ENCODE peak calls at places on chromosomes 5 and 9, in nine cellular contexts. A, F, M, Y, D, W, I, B and O are unnamed samples.

GRCh38 chr9:114001794-114002261 is 76.3 kb downstream of the AMBP start:
- DNase-seq in A (no peak), F (no peak), M (no peak), Y (peak), D (no peak), W (no peak), I (no peak), B (no peak), O (no peak)

GRCh38 chr9:87534957-87535356 is 37.3 kb downstream of the DAPK1 start:
- DNase-seq in A (no peak), F (no peak), M (no peak), Y (no peak), D (no peak), W (no peak), I (no peak), B (no peak), O (no peak)

GRCh38 chr9:110049699-110050450 is 158.1 kb downstream of the C9orf152 start:
- DNase-seq in A (peak), F (no peak), M (peak), Y (peak), D (peak), W (peak), I (no peak), B (peak), O (peak)

GRCh38 chr9:31032206-31032605 is 1352.2 kb upstream of the ACO1 start:
- DNase-seq in A (no peak), F (no peak), M (no peak), Y (no peak), D (no peak), W (no peak), I (no peak), B (no peak), O (no peak)

GRCh38 chr5:25544652-25545249 is 900.0 kb upstream of the CDH10 start:
- DNase-seq in A (no peak), F (peak), M (peak), Y (no peak), D (peak), W (peak), I (peak), B (no peak), O (peak)

GRCh38 chr5:18699681-18700080 is 1065.4 kb downstream of the TAF11L14 start:
- DNase-seq in A (no peak), F (no peak), M (no peak), Y (no peak), D (no peak), W (no peak), I (no peak), B (no peak), O (no peak)

GRCh38 chr9:113957778-113958430 is 81.8 kb downstream of the ZNF618 start:
- DNase-seq in A (peak), F (peak), M (peak), Y (no peak), D (peak), W (no peak), I (peak), B (peak), O (no peak)

GRCh38 chr5:169805527-169805934 is 168.5 kb downstream of the DOCK2 start:
- DNase-seq in A (no peak), F (no peak), M (no peak), Y (no peak), D (no peak), W (peak), I (no peak), B (peak), O (peak)

GRCh38 chr5:39801306-39801705 is 376.5 kb upstream of the DAB2 start:
- DNase-seq in A (peak), F (no peak), M (no peak), Y (no peak), D (no peak), W (no peak), I (peak), B (no peak), O (no peak)

GRCh38 chr5:68242743-68243142 is 27.2 kb downstream of the PIK3R1 start:
- DNase-seq in A (peak), F (no peak), M (no peak), Y (no peak), D (no peak), W (no peak), I (no peak), B (peak), O (no peak)

GRCh38 chr5:173201636-173202265 is 33.3 kb downstream of the NKX2-5 start:
- DNase-seq in A (peak), F (peak), M (peak), Y (no peak), D (peak), W (no peak), I (peak), B (peak), O (no peak)

GRCh38 chr5:82470185-82470584 is 192.0 kb upstream of the RPS23 start:
- DNase-seq in A (no peak), F (peak), M (no peak), Y (no peak), D (peak), W (no peak), I (no peak), B (peak), O (no peak)

GRCh38 chr9:136787690-136788400 is 3.3 kb upstream of the TMEM141 start:
- DNase-seq in A (peak), F (peak), M (peak), Y (peak), D (peak), W (peak), I (peak), B (peak), O (peak)

GRCh38 chr9:120944434-120945125 is 18.0 kb upstream of the TRAF1 start:
- DNase-seq in A (no peak), F (peak), M (no peak), Y (no peak), D (no peak), W (peak), I (no peak), B (no peak), O (no peak)

GRCh38 chr5:147101654-147102053 is 133.2 kb upstream of the STK32A start:
- DNase-seq in A (peak), F (peak), M (no peak), Y (no peak), D (no peak), W (no peak), I (peak), B (peak), O (no peak)

GRCh38 chr5:87114631-87115030 is 153.1 kb upstream of the RASA1 start:
- DNase-seq in A (no peak), F (no peak), M (no peak), Y (no peak), D (no peak), W (no peak), I (no peak), B (no peak), O (no peak)

GRCh38 chr5:89457411-89458329 is 574.7 kb upstream of the MEF2C start:
- DNase-seq in A (peak), F (peak), M (peak), Y (no peak), D (peak), W (no peak), I (peak), B (peak), O (no peak)

GRCh38 chr5:80989883-80990282 is 29.7 kb downstream of the RASGRF2 start:
- DNase-seq in A (no peak), F (no peak), M (no peak), Y (no peak), D (no peak), W (no peak), I (no peak), B (no peak), O (no peak)

GRCh38 chr9:95505676-95506437 is 10.9 kb downstream of the PTCH1 start:
- DNase-seq in A (peak), F (peak), M (peak), Y (peak), D (peak), W (peak), I (peak), B (peak), O (peak)

GRCh38 chr9:77307166-77307565 is 129.8 kb downstream of the VPS13A start:
- DNase-seq in A (no peak), F (peak), M (no peak), Y (no peak), D (no peak), W (no peak), I (peak), B (no peak), O (no peak)

GRCh38 chr9:117413346-117414219 is 1.3 kb downstream of the ASTN2 start:
- DNase-seq in A (peak), F (no peak), M (no peak), Y (no peak), D (no peak), W (no peak), I (no peak), B (no peak), O (no peak)

GRCh38 chr5:23440703-23441102 is 66.7 kb upstream of the PRDM9 start:
- DNase-seq in A (no peak), F (peak), M (no peak), Y (no peak), D (peak), W (no peak), I (no peak), B (no peak), O (no peak)

GRCh38 chr9:100346836-100347235 is 5.9 kb downstream of the TEX10 start:
- DNase-seq in A (peak), F (no peak), M (no peak), Y (no peak), D (no peak), W (no peak), I (peak), B (peak), O (no peak)

GRCh38 chr5:169545762-169546161 is 37.8 kb upstream of the SPDL1 start:
- DNase-seq in A (peak), F (peak), M (peak), Y (no peak), D (peak), W (peak), I (peak), B (no peak), O (peak)

GRCh38 chr5:19240150-19240549 is 747.9 kb downstream of the CDH18 start:
- DNase-seq in A (peak), F (peak), M (peak), Y (no peak), D (peak), W (no peak), I (peak), B (peak), O (no peak)

GRCh38 chr5:57202811-57203210 is 29.0 kb downstream of the GPBP1 start:
- DNase-seq in A (no peak), F (no peak), M (no peak), Y (no peak), D (no peak), W (no peak), I (no peak), B (no peak), O (no peak)

GRCh38 chr9:136784249-136784996 is 6.7 kb upstream of the TMEM141 start:
- DNase-seq in A (peak), F (no peak), M (peak), Y (no peak), D (peak), W (peak), I (peak), B (peak), O (peak)

GRCh38 chr5:14870347-14871083 is 1.1 kb downstream of the ANKH start:
- DNase-seq in A (peak), F (no peak), M (no peak), Y (no peak), D (peak), W (peak), I (peak), B (peak), O (peak)

GRCh38 chr9:135989157-135989556 is 28.0 kb upstream of the UBAC1 start:
- DNase-seq in A (no peak), F (no peak), M (no peak), Y (no peak), D (no peak), W (no peak), I (no peak), B (no peak), O (peak)

GRCh38 chr5:17217421-17218352 is at the start of gene BASP1:
- DNase-seq in A (peak), F (no peak), M (peak), Y (peak), D (peak), W (peak), I (peak), B (peak), O (peak)

GRCh38 chr9:132236662-132237311 is 74.9 kb downstream of the NTNG2 start:
- DNase-seq in A (no peak), F (no peak), M (no peak), Y (no peak), D (no peak), W (no peak), I (no peak), B (no peak), O (no peak)
- TF ChIP-seq CTCF in A (no peak), F (no peak), M (peak), Y (peak), D (peak), W (no peak), I (no peak), B (no peak), O (peak)

GRCh38 chr9:14400658-14400995 is 86.7 kb upstream of the NFIB start:
- DNase-seq in A (peak), F (peak), M (peak), Y (no peak), D (peak), W (no peak), I (peak), B (peak), O (no peak)
- TF ChIP-seq CTCF in A (peak), F (peak), M (no peak), Y (no peak), D (peak), W (no peak), I (peak), B (peak), O (no peak)

GRCh38 chr9:134381671-134382505 is 55.6 kb downstream of the RXRA start:
- DNase-seq in A (no peak), F (no peak), M (no peak), Y (no peak), D (no peak), W (peak), I (no peak), B (no peak), O (peak)
- TF ChIP-seq CTCF in A (no peak), F (peak), M (no peak), Y (no peak), D (peak), W (peak), I (peak), B (no peak), O (peak)

DNA sequence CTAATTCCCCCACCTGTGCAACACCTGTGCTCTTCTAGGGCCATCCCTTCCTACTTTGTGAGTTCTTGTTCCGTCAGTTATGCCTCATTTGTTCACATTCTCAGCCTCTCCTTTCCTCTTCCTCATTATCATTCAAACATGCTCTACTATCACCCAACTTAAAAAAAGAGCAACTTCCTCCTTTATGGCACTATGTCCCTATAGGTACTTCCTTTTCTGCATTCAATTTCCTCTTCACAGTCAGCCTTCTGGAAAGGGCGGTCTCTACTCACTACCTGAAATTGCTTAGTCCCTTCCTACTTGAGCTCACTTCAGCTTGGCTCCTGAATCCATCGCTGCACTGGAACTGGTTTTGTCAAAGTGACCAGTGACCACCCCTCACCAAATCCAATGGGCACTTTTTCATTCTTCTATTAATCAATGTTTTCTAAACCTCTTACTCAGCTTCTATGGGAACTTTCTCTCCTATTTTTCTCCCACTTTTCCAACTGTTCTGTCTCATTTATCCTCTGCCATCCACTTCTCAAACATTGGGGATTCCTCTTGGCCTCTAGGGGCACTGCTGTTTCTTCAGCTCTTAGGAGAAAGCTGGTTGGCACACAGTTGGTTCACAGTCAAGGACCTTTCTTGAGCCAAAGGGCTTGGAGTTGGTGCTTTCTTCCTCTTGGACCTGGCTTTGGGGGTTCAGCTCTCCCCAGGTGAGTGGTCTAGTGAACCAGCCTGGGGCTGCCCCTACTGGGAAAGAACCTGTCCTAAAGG is 112.0 kb upstream of the LHFPL2 start:
- DNase-seq in A (no peak), F (no peak), M (no peak), Y (no peak), D (no peak), W (peak), I (no peak), B (no peak), O (no peak)
- TF ChIP-seq CTCF in A (peak), F (peak), M (no peak), Y (no peak), D (peak), W (peak), I (no peak), B (peak), O (no peak)

GRCh38 chr5:142777858-142778257 is 7.7 kb downstream of the ARHGAP26 start:
- DNase-seq in A (peak), F (no peak), M (no peak), Y (no peak), D (no peak), W (no peak), I (no peak), B (no peak), O (peak)

GRCh38 chr5:142779163-142779562 is 9.0 kb downstream of the ARHGAP26 start:
- DNase-seq in A (peak), F (peak), M (peak), Y (no peak), D (no peak), W (no peak), I (no peak), B (peak), O (no peak)

GRCh38 chr5:142782976-142783539 is 12.9 kb downstream of the ARHGAP26 start:
- DNase-seq in A (peak), F (no peak), M (no peak), Y (no peak), D (no peak), W (no peak), I (no peak), B (no peak), O (no peak)

GRCh38 chr5:142783601-142784291 is 13.6 kb downstream of the ARHGAP26 start:
- DNase-seq in A (peak), F (no peak), M (no peak), Y (no peak), D (no peak), W (peak), I (no peak), B (peak), O (peak)

GRCh38 chr5:142780871-142781270 is 10.7 kb downstream of the ARHGAP26 start:
- DNase-seq in A (no peak), F (no peak), M (no peak), Y (no peak), D (no peak), W (no peak), I (no peak), B (no peak), O (no peak)
- TF ChIP-seq CTCF in A (no peak), F (no peak), M (no peak), Y (no peak), D (no peak), W (no peak), I (no peak), B (no peak), O (no peak)

GRCh38 chr5:41641621-41642020 is 131.2 kb upstream of the PLCXD3 start:
- DNase-seq in A (peak), F (no peak), M (no peak), Y (no peak), D (peak), W (no peak), I (peak), B (peak), O (no peak)
- TF ChIP-seq CTCF in A (no peak), F (no peak), M (no peak), Y (peak), D (peak), W (no peak), I (no peak), B (no peak), O (no peak)

DNA sequence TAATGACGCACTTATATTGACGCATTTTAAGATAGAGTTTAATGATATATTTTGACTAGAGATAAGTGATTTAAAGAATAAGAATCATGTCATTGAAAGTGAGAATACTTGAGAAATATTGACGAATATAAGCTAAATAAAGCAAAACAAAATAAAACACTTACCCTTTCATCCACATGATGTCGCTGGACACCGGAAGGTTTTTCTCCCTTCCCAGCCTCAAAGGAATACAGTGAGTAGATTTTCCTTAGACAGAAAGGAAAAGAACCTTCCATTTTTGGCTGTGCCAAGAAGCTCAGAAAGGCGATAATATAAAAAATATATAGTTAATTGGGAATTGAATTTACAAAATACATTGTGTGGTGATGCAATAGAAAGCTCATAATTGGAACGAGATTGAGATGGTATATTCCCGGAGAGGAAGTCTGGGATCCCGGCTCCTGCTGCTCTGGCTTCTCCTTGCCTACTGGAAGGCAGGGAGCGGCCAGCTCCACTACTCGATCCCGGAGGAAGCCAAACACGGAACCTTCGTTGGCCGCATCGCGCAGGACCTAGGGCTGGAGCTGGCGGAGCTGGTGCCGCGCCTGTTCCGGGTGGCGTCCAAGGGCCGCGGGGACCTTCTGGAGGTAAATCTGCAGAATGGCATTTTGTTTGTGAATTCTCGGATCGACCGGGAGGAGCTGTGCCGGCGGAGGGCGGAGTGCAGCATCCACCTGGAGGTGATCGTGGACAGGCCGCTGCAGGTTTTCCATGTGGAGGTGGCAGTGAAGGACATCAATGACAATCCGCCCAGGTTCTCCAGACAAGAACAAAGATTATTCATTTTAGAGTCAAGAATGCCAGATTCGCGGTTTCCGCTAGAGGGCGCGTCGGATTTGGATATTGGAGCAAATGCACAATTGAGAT is at the start of gene PCDHA5:
- DNase-seq in A (peak), F (peak), M (no peak), Y (no peak), D (peak), W (peak), I (peak), B (no peak), O (peak)
- TF ChIP-seq CTCF in A (peak), F (peak), M (peak), Y (no peak), D (peak), W (peak), I (peak), B (peak), O (no peak)

GRCh38 chr9:33742519-33742918 is 52.8 kb upstream of the PRSS3 start:
- DNase-seq in A (no peak), F (peak), M (no peak), Y (no peak), D (peak), W (peak), I (no peak), B (no peak), O (no peak)
- TF ChIP-seq CTCF in A (no peak), F (peak), M (no peak), Y (no peak), D (peak), W (no peak), I (no peak), B (no peak), O (no peak)

GRCh38 chr9:98206754-98207153 is 14.3 kb upstream of the CORO2A start:
- DNase-seq in A (no peak), F (peak), M (no peak), Y (no peak), D (no peak), W (no peak), I (no peak), B (no peak), O (no peak)

GRCh38 chr9:98208635-98209034 is 16.2 kb upstream of the CORO2A start:
- DNase-seq in A (no peak), F (no peak), M (no peak), Y (no peak), D (no peak), W (no peak), I (no peak), B (no peak), O (no peak)

GRCh38 chr9:98210435-98210834 is 18.0 kb upstream of the CORO2A start:
- DNase-seq in A (no peak), F (no peak), M (no peak), Y (no peak), D (no peak), W (no peak), I (no peak), B (no peak), O (no peak)

GRCh38 chr9:98209530-98209929 is 17.1 kb upstream of the CORO2A start:
- DNase-seq in A (no peak), F (no peak), M (no peak), Y (no peak), D (no peak), W (no peak), I (no peak), B (no peak), O (no peak)

DNA sequence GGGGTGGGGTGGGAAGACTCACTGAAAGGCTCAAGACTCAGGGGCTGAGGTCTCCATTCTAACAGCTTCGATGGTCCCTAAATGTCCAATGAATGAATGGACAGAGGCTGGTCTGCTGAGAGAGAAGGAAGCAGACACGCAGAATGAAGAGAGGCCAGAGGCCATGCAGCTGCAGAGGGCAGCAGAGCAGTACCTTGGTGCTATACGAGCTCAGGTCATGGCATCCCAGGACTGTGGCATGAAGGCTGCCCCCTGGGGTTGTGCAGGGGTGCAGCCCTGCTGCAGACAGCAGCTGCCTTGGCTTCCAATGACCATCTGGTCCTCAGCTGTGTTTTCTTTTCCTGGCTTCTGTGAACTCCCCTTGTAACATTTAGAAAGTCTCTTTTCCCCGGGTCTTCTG is 15.2 kb upstream of the CORO2A start:
- DNase-seq in A (peak), F (no peak), M (no peak), Y (no peak), D (no peak), W (no peak), I (no peak), B (no peak), O (no peak)
- TF ChIP-seq CTCF in A (peak), F (peak), M (no peak), Y (no peak), D (peak), W (no peak), I (no peak), B (no peak), O (no peak)